ENCODE peak calls at places on chromosomes 11 and 22, in seven cellular contexts. One of them, this sample, is unnamed.

GRCh38 chr22:32583921-32584335 is 109.3 kb downstream of the FBXO7 start:
- DNase-seq in HCT116: no peak
- DNase-seq in fibroblast of lung: peak
- DNase-seq in tibial nerve: no peak
- DNase-seq in AG04450: no peak
- DNase-seq in fibroblast of mammary gland: peak
- DNase-seq in lower leg skin: no peak
- DNase-seq in this sample: no peak

GRCh38 chr11:128095459-128096096 is 491.8 kb downstream of the ETS1 start:
- DNase-seq in AG04450: peak
- DNase-seq in HCT116: peak
- DNase-seq in fibroblast of lung: peak
- DNase-seq in fibroblast of mammary gland: peak
- DNase-seq in tibial nerve: no peak
- DNase-seq in lower leg skin: no peak
- DNase-seq in this sample: peak

GRCh38 chr11:71239581-71239980 is 12.8 kb downstream of the SHANK2 start:
- DNase-seq in fibroblast of lung: no peak
- DNase-seq in fibroblast of mammary gland: no peak
- DNase-seq in lower leg skin: peak
- DNase-seq in HCT116: no peak
- DNase-seq in AG04450: no peak
- DNase-seq in tibial nerve: no peak
- DNase-seq in this sample: no peak

GRCh38 chr11:47477323-47477722 is 28.4 kb upstream of the RAPSN start:
- DNase-seq in AG04450: no peak
- DNase-seq in fibroblast of lung: no peak
- DNase-seq in lower leg skin: no peak
- DNase-seq in HCT116: no peak
- DNase-seq in tibial nerve: no peak
- DNase-seq in fibroblast of mammary gland: peak
- DNase-seq in this sample: peak

GRCh38 chr11:106988151-106988806 is 30.0 kb downstream of the GUCY1A2 start:
- DNase-seq in fibroblast of lung: peak
- DNase-seq in fibroblast of mammary gland: peak
- DNase-seq in AG04450: no peak
- DNase-seq in tibial nerve: no peak
- DNase-seq in lower leg skin: no peak
- DNase-seq in HCT116: no peak
- DNase-seq in this sample: peak

GRCh38 chr11:62461740-62462522 is 43.1 kb downstream of the SCGB1A1 start:
- DNase-seq in lower leg skin: peak
- DNase-seq in AG04450: no peak
- DNase-seq in tibial nerve: no peak
- DNase-seq in fibroblast of lung: no peak
- DNase-seq in fibroblast of mammary gland: peak
- DNase-seq in HCT116: no peak
- DNase-seq in this sample: peak

GRCh38 chr22:44392446-44392921 is 79.7 kb upstream of the SHISAL1 start:
- DNase-seq in lower leg skin: peak
- DNase-seq in fibroblast of lung: no peak
- DNase-seq in tibial nerve: no peak
- DNase-seq in fibroblast of mammary gland: no peak
- DNase-seq in HCT116: no peak
- DNase-seq in AG04450: no peak
- DNase-seq in this sample: no peak

GRCh38 chr11:112962854-112963367 is 1.7 kb downstream of the NCAM1 start:
- DNase-seq in HCT116: no peak
- DNase-seq in AG04450: no peak
- DNase-seq in fibroblast of lung: peak
- DNase-seq in tibial nerve: no peak
- DNase-seq in fibroblast of mammary gland: no peak
- DNase-seq in lower leg skin: no peak
- DNase-seq in this sample: peak

GRCh38 chr11:35083181-35084061 is 55.5 kb upstream of the CD44 start:
- DNase-seq in AG04450: peak
- DNase-seq in lower leg skin: peak
- DNase-seq in HCT116: peak
- DNase-seq in fibroblast of mammary gland: peak
- DNase-seq in tibial nerve: peak
- DNase-seq in fibroblast of lung: peak
- DNase-seq in this sample: peak

GRCh38 chr11:2180775-2181370 is 9.3 kb upstream of the TH start:
- DNase-seq in fibroblast of mammary gland: no peak
- DNase-seq in AG04450: no peak
- DNase-seq in tibial nerve: no peak
- DNase-seq in lower leg skin: no peak
- DNase-seq in fibroblast of lung: no peak
- DNase-seq in HCT116: no peak
- DNase-seq in this sample: peak

GRCh38 chr11:131465746-131466145 is 95.3 kb downstream of the NTM start:
- DNase-seq in fibroblast of lung: no peak
- DNase-seq in HCT116: no peak
- DNase-seq in AG04450: no peak
- DNase-seq in fibroblast of mammary gland: no peak
- DNase-seq in tibial nerve: no peak
- DNase-seq in lower leg skin: no peak
- DNase-seq in this sample: no peak

GRCh38 chr11:1705121-1706052 is 8.4 kb downstream of the KRTAP5-6 start:
- DNase-seq in lower leg skin: peak
- DNase-seq in HCT116: no peak
- DNase-seq in AG04450: no peak
- DNase-seq in fibroblast of lung: no peak
- DNase-seq in tibial nerve: no peak
- DNase-seq in fibroblast of mammary gland: no peak
- DNase-seq in this sample: no peak

GRCh38 chr22:32083000-32083399 is 39.9 kb downstream of the SLC5A1 start:
- DNase-seq in HCT116: no peak
- DNase-seq in tibial nerve: no peak
- DNase-seq in fibroblast of lung: no peak
- DNase-seq in fibroblast of mammary gland: no peak
- DNase-seq in lower leg skin: no peak
- DNase-seq in AG04450: no peak
- DNase-seq in this sample: no peak

GRCh38 chr22:23513705-23514104 is 66.4 kb downstream of the IGLL1 start:
- DNase-seq in tibial nerve: no peak
- DNase-seq in AG04450: no peak
- DNase-seq in fibroblast of lung: no peak
- DNase-seq in fibroblast of mammary gland: no peak
- DNase-seq in lower leg skin: no peak
- DNase-seq in HCT116: no peak
- DNase-seq in this sample: no peak

GRCh38 chr22:23514317-23515038 is 65.6 kb downstream of the IGLL1 start:
- DNase-seq in HCT116: no peak
- DNase-seq in fibroblast of lung: no peak
- DNase-seq in fibroblast of mammary gland: no peak
- DNase-seq in lower leg skin: no peak
- DNase-seq in AG04450: no peak
- DNase-seq in tibial nerve: no peak
- DNase-seq in this sample: no peak

GRCh38 chr22:23517804-23518380 is 62.2 kb downstream of the IGLL1 start:
- DNase-seq in fibroblast of lung: no peak
- DNase-seq in AG04450: no peak
- DNase-seq in HCT116: no peak
- DNase-seq in fibroblast of mammary gland: no peak
- DNase-seq in tibial nerve: no peak
- DNase-seq in lower leg skin: no peak
- DNase-seq in this sample: no peak

GRCh38 chr22:23518381-23519187 is 61.5 kb downstream of the IGLL1 start:
- DNase-seq in tibial nerve: no peak
- DNase-seq in lower leg skin: no peak
- DNase-seq in AG04450: no peak
- DNase-seq in fibroblast of mammary gland: no peak
- DNase-seq in fibroblast of lung: no peak
- DNase-seq in HCT116: no peak
- DNase-seq in this sample: no peak

GRCh38 chr22:23516304-23516703 is 63.8 kb downstream of the IGLL1 start:
- DNase-seq in tibial nerve: no peak
- DNase-seq in AG04450: no peak
- DNase-seq in fibroblast of lung: no peak
- DNase-seq in HCT116: no peak
- DNase-seq in fibroblast of mammary gland: no peak
- DNase-seq in lower leg skin: no peak
- DNase-seq in this sample: no peak
- H3K4me3 ChIP-seq in tibial nerve: no peak
- H3K4me3 ChIP-seq in AG04450: no peak
- H3K4me3 ChIP-seq in fibroblast of lung: no peak
- H3K4me3 ChIP-seq in HCT116: no peak
- H3K4me3 ChIP-seq in fibroblast of mammary gland: no peak
- H3K4me3 ChIP-seq in lower leg skin: no peak
- H3K4me3 ChIP-seq in this sample: no peak

DNA sequence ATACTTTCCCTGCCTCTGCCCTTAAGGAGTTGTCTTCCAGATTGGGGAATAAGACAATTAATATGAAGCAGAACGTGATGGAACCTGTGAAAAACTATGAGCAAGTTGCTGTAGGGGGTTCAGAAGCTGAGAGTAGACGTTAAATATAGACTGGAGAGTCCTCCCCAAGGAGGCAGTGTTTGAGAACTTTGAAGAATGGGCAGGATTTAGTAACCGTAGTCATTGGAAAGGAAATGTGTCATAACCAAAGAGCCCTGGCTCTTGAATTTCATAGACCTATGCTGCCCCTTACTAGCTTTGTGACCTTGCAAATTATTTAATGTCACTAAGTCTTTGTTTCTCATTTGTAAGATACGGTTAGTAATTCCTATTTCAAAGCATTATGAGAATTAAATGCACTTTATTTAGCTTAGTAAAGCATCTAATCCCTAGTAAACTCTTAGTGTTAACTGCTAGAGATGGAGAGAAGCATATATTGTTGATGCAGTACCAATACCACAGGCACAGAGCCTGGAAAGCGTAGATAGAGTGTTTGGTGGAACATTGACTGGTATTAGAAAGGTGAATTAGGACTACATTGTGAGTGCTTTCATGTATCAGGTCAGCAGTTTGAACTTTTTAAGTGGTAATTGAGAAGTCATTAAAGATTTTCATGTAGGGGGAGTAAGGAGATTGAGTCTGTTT is 54.1 kb downstream of the MCAM start:
- DNase-seq in tibial nerve: no peak
- DNase-seq in fibroblast of lung: peak
- DNase-seq in fibroblast of mammary gland: peak
- DNase-seq in lower leg skin: no peak
- DNase-seq in AG04450: no peak
- DNase-seq in HCT116: no peak
- DNase-seq in this sample: peak
- TF ChIP-seq CTCF in tibial nerve: no peak
- TF ChIP-seq CTCF in fibroblast of lung: peak
- TF ChIP-seq CTCF in fibroblast of mammary gland: peak
- TF ChIP-seq CTCF in lower leg skin: no peak
- TF ChIP-seq CTCF in AG04450: no peak
- TF ChIP-seq CTCF in HCT116: no peak
- TF ChIP-seq CTCF in this sample: peak

DNA sequence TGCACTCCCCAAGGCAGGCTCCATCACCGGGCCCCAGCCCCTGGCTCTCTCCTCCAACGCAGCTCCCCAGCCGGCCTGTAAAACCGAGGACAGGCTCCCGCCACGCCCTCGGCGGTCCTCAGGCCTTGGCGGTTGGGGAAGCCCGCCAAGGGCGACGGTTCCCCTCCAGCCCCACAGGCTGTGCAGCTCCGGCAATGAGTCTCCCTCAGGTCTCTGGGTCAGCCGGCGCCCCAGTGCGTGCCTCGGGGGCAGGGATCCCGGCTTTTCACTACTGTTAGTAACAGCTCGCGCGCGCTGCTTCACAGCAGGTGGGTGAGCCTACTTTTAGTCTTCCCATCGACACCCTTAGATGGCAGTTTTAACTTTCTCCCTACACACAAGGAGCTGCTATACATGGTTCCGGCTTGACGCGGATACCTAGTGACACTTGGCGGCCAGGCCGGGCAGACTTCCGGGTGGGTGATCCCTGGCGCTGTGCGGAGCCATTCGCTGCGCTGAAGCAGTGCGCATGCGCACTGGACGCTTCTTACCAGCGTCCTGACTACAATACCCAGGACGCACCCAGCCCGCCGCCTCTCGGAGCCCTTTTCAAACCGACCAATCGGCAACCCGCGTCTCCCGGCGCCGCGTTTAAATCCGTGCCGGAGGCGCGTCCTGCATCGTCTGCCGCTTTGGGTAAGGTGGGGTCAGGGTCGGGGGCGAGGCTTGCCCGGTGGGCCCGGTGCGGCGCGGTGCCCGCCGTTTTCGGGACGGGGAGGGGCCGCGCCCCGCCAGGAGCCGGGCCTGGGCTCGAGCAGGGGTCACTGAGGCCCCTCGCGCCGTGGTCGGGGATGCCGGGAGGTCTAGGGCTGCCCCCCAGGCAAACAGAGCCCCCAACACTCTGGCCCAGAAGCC is at the start of gene GTSE1:
- DNase-seq in fibroblast of mammary gland: peak
- DNase-seq in tibial nerve: peak
- DNase-seq in fibroblast of lung: peak
- DNase-seq in lower leg skin: peak
- DNase-seq in AG04450: peak
- DNase-seq in HCT116: peak
- DNase-seq in this sample: peak
- H3K4me3 ChIP-seq in fibroblast of mammary gland: peak
- H3K4me3 ChIP-seq in tibial nerve: peak
- H3K4me3 ChIP-seq in fibroblast of lung: peak
- H3K4me3 ChIP-seq in lower leg skin: peak
- H3K4me3 ChIP-seq in AG04450: peak
- H3K4me3 ChIP-seq in HCT116: peak
- H3K4me3 ChIP-seq in this sample: peak

GRCh38 chr11:76769071-76769560 is 14.0 kb upstream of the TSKU start:
- DNase-seq in lower leg skin: no peak
- DNase-seq in AG04450: no peak
- DNase-seq in tibial nerve: no peak
- DNase-seq in fibroblast of lung: peak
- DNase-seq in HCT116: no peak
- DNase-seq in fibroblast of mammary gland: no peak
- DNase-seq in this sample: no peak

GRCh38 chr11:76772100-76772782 is 10.9 kb upstream of the TSKU start:
- DNase-seq in fibroblast of lung: peak
- DNase-seq in HCT116: no peak
- DNase-seq in fibroblast of mammary gland: peak
- DNase-seq in lower leg skin: no peak
- DNase-seq in tibial nerve: no peak
- DNase-seq in AG04450: no peak
- DNase-seq in this sample: peak

GRCh38 chr11:76769645-76770586 is 13.2 kb upstream of the TSKU start:
- DNase-seq in lower leg skin: no peak
- DNase-seq in fibroblast of mammary gland: peak
- DNase-seq in AG04450: no peak
- DNase-seq in HCT116: no peak
- DNase-seq in tibial nerve: no peak
- DNase-seq in fibroblast of lung: peak
- DNase-seq in this sample: no peak

GRCh38 chr11:76771446-76772099 is 11.6 kb upstream of the TSKU start:
- DNase-seq in fibroblast of lung: no peak
- DNase-seq in tibial nerve: no peak
- DNase-seq in lower leg skin: no peak
- DNase-seq in AG04450: no peak
- DNase-seq in fibroblast of mammary gland: no peak
- DNase-seq in HCT116: no peak
- DNase-seq in this sample: no peak

GRCh38 chr11:76770642-76771445 is 12.3 kb upstream of the TSKU start:
- DNase-seq in fibroblast of mammary gland: peak
- DNase-seq in tibial nerve: peak
- DNase-seq in AG04450: peak
- DNase-seq in HCT116: no peak
- DNase-seq in fibroblast of lung: peak
- DNase-seq in lower leg skin: peak
- DNase-seq in this sample: peak
- TF ChIP-seq CTCF in fibroblast of mammary gland: no peak
- TF ChIP-seq CTCF in tibial nerve: no peak
- TF ChIP-seq CTCF in AG04450: no peak
- TF ChIP-seq CTCF in HCT116: no peak
- TF ChIP-seq CTCF in fibroblast of lung: no peak
- TF ChIP-seq CTCF in lower leg skin: no peak
- TF ChIP-seq CTCF in this sample: no peak